ENCODE peak calls at places on chromosomes 6 and 20, in eight cellular contexts. B is GM03348; J is activated CD4-positive, alpha-beta T cell treated with anti-CD3 and anti-CD28 coated beads, Interleukin-2, amount 50 U/mL, for 48 hours; F is upper lobe of right lung; Y is naive thymus-derived CD4-positive, alpha-beta T cell; T is T-helper 2 cell; M is NCI-H748 treated with DMSO at 0.1 percent for 48 hours; A is left cardiac atrium. R is an unnamed sample.

GRCh38 chr6:7939186-7939863 is 28.7 kb upstream of the TXNDC5 start:
- DNase-seq in B (peak), J (no peak), F (no peak), Y (no peak), T (no peak), M (no peak), A (no peak), R (no peak)

GRCh38 chr6:106973018-106973840 is 1.3 kb downstream of the CD24 start:
- DNase-seq in B (no peak), J (no peak), F (peak), Y (no peak), T (no peak), M (no peak), A (no peak), R (peak)

GRCh38 chr20:47354710-47355488 is 1.6 kb downstream of the ZMYND8 start:
- DNase-seq in B (no peak), J (no peak), F (no peak), Y (no peak), T (no peak), M (peak), A (no peak), R (no peak)

GRCh38 chr6:139037490-139037889 is 8.9 kb downstream of the ABRACL start:
- DNase-seq in B (peak), J (no peak), F (no peak), Y (no peak), T (no peak), M (no peak), A (no peak), R (no peak)

GRCh38 chr6:167984144-167984719 is 13.2 kb upstream of the KIF25 start:
- DNase-seq in B (no peak), J (no peak), F (no peak), Y (no peak), T (no peak), M (no peak), A (no peak), R (no peak)

GRCh38 chr20:21315138-21315537 is 12.0 kb downstream of the XRN2 start:
- DNase-seq in B (peak), J (no peak), F (no peak), Y (no peak), T (no peak), M (no peak), A (no peak), R (no peak)

GRCh38 chr20:1813101-1813529 is 82.1 kb upstream of the SIRPA start:
- DNase-seq in B (peak), J (no peak), F (no peak), Y (no peak), T (no peak), M (no peak), A (peak), R (no peak)

GRCh38 chr6:134426623-134427022 is 108.7 kb upstream of the SGK1 start:
- DNase-seq in B (no peak), J (no peak), F (no peak), Y (no peak), T (no peak), M (no peak), A (no peak), R (no peak)

GRCh38 chr20:20034486-20034885 is 17.3 kb downstream of the NAA20 start:
- DNase-seq in B (no peak), J (no peak), F (no peak), Y (no peak), T (no peak), M (no peak), A (no peak), R (no peak)

GRCh38 chr6:109174911-109175310 is 79.6 kb downstream of the CEP57L1 start:
- DNase-seq in B (peak), J (no peak), F (no peak), Y (no peak), T (no peak), M (no peak), A (no peak), R (no peak)

GRCh38 chr20:21681219-21681931 is 24.1 kb upstream of the PAX1 start:
- DNase-seq in B (peak), J (no peak), F (no peak), Y (no peak), T (no peak), M (no peak), A (no peak), R (no peak)

GRCh38 chr20:10430000-10430466 is 4.0 kb downstream of the MKKS start:
- DNase-seq in B (no peak), J (no peak), F (no peak), Y (no peak), T (no peak), M (no peak), A (no peak), R (no peak)

GRCh38 chr20:32241807-32242206 is 34.1 kb downstream of the POFUT1 start:
- DNase-seq in B (no peak), J (no peak), F (no peak), Y (no peak), T (no peak), M (no peak), A (no peak), R (no peak)

GRCh38 chr20:1669304-1669703 is 11.7 kb upstream of the SIRPG start:
- DNase-seq in B (no peak), J (no peak), F (no peak), Y (no peak), T (no peak), M (no peak), A (no peak), R (no peak)

GRCh38 chr6:24355422-24355821 is 2.4 kb downstream of the DCDC2 start:
- DNase-seq in B (no peak), J (no peak), F (no peak), Y (no peak), T (no peak), M (no peak), A (no peak), R (no peak)

GRCh38 chr6:167590193-167590592 is 236.5 kb upstream of the AFDN start:
- DNase-seq in B (no peak), J (no peak), F (no peak), Y (no peak), T (no peak), M (no peak), A (no peak), R (no peak)

GRCh38 chr6:111725446-111726112 is 119.9 kb upstream of the TRAF3IP2 start:
- DNase-seq in B (peak), J (no peak), F (no peak), Y (no peak), T (no peak), M (no peak), A (no peak), R (no peak)

GRCh38 chr20:10074513-10074912 is 39.7 kb downstream of the ANKEF1 start:
- DNase-seq in B (peak), J (no peak), F (no peak), Y (no peak), T (no peak), M (no peak), A (peak), R (no peak)

GRCh38 chr6:43708857-43709653 is 21.5 kb upstream of the MRPS18A start:
- DNase-seq in B (peak), J (no peak), F (no peak), Y (no peak), T (no peak), M (no peak), A (no peak), R (no peak)

GRCh38 chr6:105713474-105714118 is 310.7 kb upstream of the PREP start:
- DNase-seq in B (no peak), J (no peak), F (no peak), Y (no peak), T (no peak), M (peak), A (no peak), R (no peak)

GRCh38 chr6:113529879-113530278 is 327.3 kb upstream of the MARCKS start:
- DNase-seq in B (no peak), J (no peak), F (no peak), Y (no peak), T (no peak), M (no peak), A (no peak), R (no peak)

GRCh38 chr20:1328680-1329330 is at the start of gene SDCBP2:
- DNase-seq in B (no peak), J (no peak), F (peak), Y (no peak), T (no peak), M (no peak), A (no peak), R (no peak)

GRCh38 chr6:12083763-12084162 is 71.7 kb downstream of the HIVEP1 start:
- DNase-seq in B (peak), J (no peak), F (no peak), Y (no peak), T (no peak), M (no peak), A (no peak), R (no peak)

GRCh38 chr20:32429745-32430360 is 71.7 kb downstream of the ASXL1 start:
- DNase-seq in B (no peak), J (no peak), F (no peak), Y (no peak), T (no peak), M (no peak), A (no peak), R (no peak)

GRCh38 chr20:1212607-1213396 is 9.5 kb downstream of the C20orf202 start:
- DNase-seq in B (peak), J (peak), F (peak), Y (peak), T (peak), M (peak), A (peak), R (peak)

GRCh38 chr6:156618600-156619205 is 158.5 kb upstream of the ARID1B start:
- DNase-seq in B (no peak), J (no peak), F (peak), Y (no peak), T (no peak), M (no peak), A (no peak), R (no peak)

GRCh38 chr20:18276821-18277220 is 11.5 kb upstream of the ZNF133 start:
- DNase-seq in B (peak), J (peak), F (peak), Y (peak), T (no peak), M (peak), A (peak), R (peak)

GRCh38 chr20:6051505-6051904 is 2.4 kb downstream of the LRRN4 start:
- DNase-seq in B (peak), J (no peak), F (no peak), Y (no peak), T (no peak), M (no peak), A (no peak), R (no peak)

GRCh38 chr6:87858440-87858839 is 156.4 kb upstream of the AKIRIN2 start:
- DNase-seq in B (peak), J (no peak), F (no peak), Y (no peak), T (no peak), M (no peak), A (no peak), R (no peak)

GRCh38 chr6:30687659-30688431 is 1.4 kb upstream of the PPP1R18 start:
- DNase-seq in B (peak), J (peak), F (no peak), Y (no peak), T (no peak), M (peak), A (peak), R (peak)

GRCh38 chr6:12957321-12958051 is 240.9 kb downstream of the PHACTR1 start:
- DNase-seq in B (peak), J (peak), F (peak), Y (peak), T (no peak), M (peak), A (peak), R (peak)

R was measured in stimulated activated naive CD8-positive, alpha-beta T cell treated with anti-CD3 and anti-CD28 coated beads, Interleukin-15, Interleukin-2, amounts not matched to agents 100 U/mL and 50 U/mL, for 24 hours.